ENCODE peak calls at places on chromosomes 16 and 17, in seven cellular contexts. One of them, this sample, is unnamed.

GRCh38 chr17:55726440-55726839 is 3.8 kb upstream of the TMEM100 start:
- DNase-seq in NCI-H2171 treated with DMSO at 0.1 percent for 48 hours: peak
- DNase-seq in activated T-cell treated with anti-CD3 and anti-CD28 coated beads, Interleukin-2, amount 50 U/mL, for 4 hours: no peak
- DNase-seq in pancreas: no peak
- DNase-seq in effector CD4-positive, alpha-beta T cell: no peak
- DNase-seq in HFFc6: peak
- DNase-seq in germinal center: no peak
- DNase-seq in this sample: peak

GRCh38 chr16:85613609-85614337 is 651 bp downstream of the GSE1 start:
- DNase-seq in NCI-H2171 treated with DMSO at 0.1 percent for 48 hours: peak
- DNase-seq in pancreas: peak
- DNase-seq in HFFc6: peak
- DNase-seq in effector CD4-positive, alpha-beta T cell: no peak
- DNase-seq in germinal center: peak
- DNase-seq in activated T-cell treated with anti-CD3 and anti-CD28 coated beads, Interleukin-2, amount 50 U/mL, for 4 hours: no peak
- DNase-seq in this sample: peak

GRCh38 chr17:6639651-6640535 is 618 bp downstream of the KIAA0753 start:
- DNase-seq in germinal center: peak
- DNase-seq in activated T-cell treated with anti-CD3 and anti-CD28 coated beads, Interleukin-2, amount 50 U/mL, for 4 hours: peak
- DNase-seq in pancreas: no peak
- DNase-seq in HFFc6: peak
- DNase-seq in effector CD4-positive, alpha-beta T cell: no peak
- DNase-seq in NCI-H2171 treated with DMSO at 0.1 percent for 48 hours: peak
- DNase-seq in this sample: peak

GRCh38 chr17:79948406-79948917 is 87.2 kb downstream of the TBC1D16 start:
- DNase-seq in effector CD4-positive, alpha-beta T cell: no peak
- DNase-seq in HFFc6: no peak
- DNase-seq in NCI-H2171 treated with DMSO at 0.1 percent for 48 hours: no peak
- DNase-seq in germinal center: no peak
- DNase-seq in pancreas: no peak
- DNase-seq in activated T-cell treated with anti-CD3 and anti-CD28 coated beads, Interleukin-2, amount 50 U/mL, for 4 hours: no peak
- DNase-seq in this sample: no peak

GRCh38 chr17:334974-335481 is 17.6 kb downstream of the RPH3AL start:
- DNase-seq in NCI-H2171 treated with DMSO at 0.1 percent for 48 hours: no peak
- DNase-seq in effector CD4-positive, alpha-beta T cell: no peak
- DNase-seq in pancreas: no peak
- DNase-seq in germinal center: no peak
- DNase-seq in activated T-cell treated with anti-CD3 and anti-CD28 coated beads, Interleukin-2, amount 50 U/mL, for 4 hours: no peak
- DNase-seq in HFFc6: no peak
- DNase-seq in this sample: no peak

GRCh38 chr17:17853811-17854527 is 17.2 kb upstream of the SREBF1 start:
- DNase-seq in pancreas: no peak
- DNase-seq in NCI-H2171 treated with DMSO at 0.1 percent for 48 hours: no peak
- DNase-seq in activated T-cell treated with anti-CD3 and anti-CD28 coated beads, Interleukin-2, amount 50 U/mL, for 4 hours: no peak
- DNase-seq in germinal center: no peak
- DNase-seq in effector CD4-positive, alpha-beta T cell: no peak
- DNase-seq in HFFc6: peak
- DNase-seq in this sample: no peak

GRCh38 chr17:63925615-63926014 is 6.5 kb downstream of the CD79B start:
- DNase-seq in NCI-H2171 treated with DMSO at 0.1 percent for 48 hours: no peak
- DNase-seq in effector CD4-positive, alpha-beta T cell: no peak
- DNase-seq in HFFc6: no peak
- DNase-seq in germinal center: peak
- DNase-seq in pancreas: no peak
- DNase-seq in activated T-cell treated with anti-CD3 and anti-CD28 coated beads, Interleukin-2, amount 50 U/mL, for 4 hours: no peak
- DNase-seq in this sample: no peak

GRCh38 chr16:56672761-56673536 is 3.3 kb downstream of the MT1H start:
- DNase-seq in germinal center: no peak
- DNase-seq in effector CD4-positive, alpha-beta T cell: no peak
- DNase-seq in NCI-H2171 treated with DMSO at 0.1 percent for 48 hours: no peak
- DNase-seq in pancreas: no peak
- DNase-seq in activated T-cell treated with anti-CD3 and anti-CD28 coated beads, Interleukin-2, amount 50 U/mL, for 4 hours: no peak
- DNase-seq in HFFc6: no peak
- DNase-seq in this sample: peak

GRCh38 chr16:87874639-87875472 is 5.5 kb upstream of the SLC7A5 start:
- DNase-seq in effector CD4-positive, alpha-beta T cell: no peak
- DNase-seq in germinal center: no peak
- DNase-seq in activated T-cell treated with anti-CD3 and anti-CD28 coated beads, Interleukin-2, amount 50 U/mL, for 4 hours: peak
- DNase-seq in NCI-H2171 treated with DMSO at 0.1 percent for 48 hours: no peak
- DNase-seq in HFFc6: no peak
- DNase-seq in pancreas: no peak
- DNase-seq in this sample: no peak

GRCh38 chr17:17959520-17960361 is 12.5 kb downstream of the TOM1L2 start:
- DNase-seq in pancreas: no peak
- DNase-seq in NCI-H2171 treated with DMSO at 0.1 percent for 48 hours: no peak
- DNase-seq in germinal center: no peak
- DNase-seq in effector CD4-positive, alpha-beta T cell: no peak
- DNase-seq in HFFc6: peak
- DNase-seq in activated T-cell treated with anti-CD3 and anti-CD28 coated beads, Interleukin-2, amount 50 U/mL, for 4 hours: no peak
- DNase-seq in this sample: no peak

GRCh38 chr17:56478836-56479447 is 114.6 kb upstream of the NOG start:
- DNase-seq in germinal center: peak
- DNase-seq in effector CD4-positive, alpha-beta T cell: no peak
- DNase-seq in pancreas: no peak
- DNase-seq in HFFc6: peak
- DNase-seq in activated T-cell treated with anti-CD3 and anti-CD28 coated beads, Interleukin-2, amount 50 U/mL, for 4 hours: no peak
- DNase-seq in NCI-H2171 treated with DMSO at 0.1 percent for 48 hours: peak
- DNase-seq in this sample: peak

GRCh38 chr17:27975146-27976011 is 67.1 kb upstream of the NLK start:
- DNase-seq in pancreas: peak
- DNase-seq in NCI-H2171 treated with DMSO at 0.1 percent for 48 hours: peak
- DNase-seq in HFFc6: peak
- DNase-seq in activated T-cell treated with anti-CD3 and anti-CD28 coated beads, Interleukin-2, amount 50 U/mL, for 4 hours: no peak
- DNase-seq in effector CD4-positive, alpha-beta T cell: no peak
- DNase-seq in germinal center: no peak
- DNase-seq in this sample: peak

GRCh38 chr16:17238285-17239028 is 232.3 kb downstream of the XYLT1 start:
- DNase-seq in germinal center: no peak
- DNase-seq in activated T-cell treated with anti-CD3 and anti-CD28 coated beads, Interleukin-2, amount 50 U/mL, for 4 hours: no peak
- DNase-seq in effector CD4-positive, alpha-beta T cell: no peak
- DNase-seq in pancreas: no peak
- DNase-seq in NCI-H2171 treated with DMSO at 0.1 percent for 48 hours: no peak
- DNase-seq in HFFc6: no peak
- DNase-seq in this sample: no peak

GRCh38 chr16:73095885-73096341 is 48.0 kb upstream of the ZFHX3 start:
- DNase-seq in NCI-H2171 treated with DMSO at 0.1 percent for 48 hours: peak
- DNase-seq in effector CD4-positive, alpha-beta T cell: no peak
- DNase-seq in germinal center: no peak
- DNase-seq in HFFc6: no peak
- DNase-seq in pancreas: no peak
- DNase-seq in activated T-cell treated with anti-CD3 and anti-CD28 coated beads, Interleukin-2, amount 50 U/mL, for 4 hours: no peak
- DNase-seq in this sample: no peak

GRCh38 chr16:78770353-78771091 is 671.1 kb downstream of the WWOX start:
- DNase-seq in NCI-H2171 treated with DMSO at 0.1 percent for 48 hours: peak
- DNase-seq in HFFc6: no peak
- DNase-seq in activated T-cell treated with anti-CD3 and anti-CD28 coated beads, Interleukin-2, amount 50 U/mL, for 4 hours: peak
- DNase-seq in effector CD4-positive, alpha-beta T cell: peak
- DNase-seq in germinal center: peak
- DNase-seq in pancreas: peak
- DNase-seq in this sample: peak

GRCh38 chr17:45388604-45389325 is 43.9 kb downstream of the ARHGAP27 start:
- DNase-seq in pancreas: no peak
- DNase-seq in activated T-cell treated with anti-CD3 and anti-CD28 coated beads, Interleukin-2, amount 50 U/mL, for 4 hours: no peak
- DNase-seq in HFFc6: peak
- DNase-seq in effector CD4-positive, alpha-beta T cell: no peak
- DNase-seq in germinal center: no peak
- DNase-seq in NCI-H2171 treated with DMSO at 0.1 percent for 48 hours: no peak
- DNase-seq in this sample: no peak

GRCh38 chr17:41588126-41588810 is 1.6 kb upstream of the KRT14 start:
- DNase-seq in HFFc6: no peak
- DNase-seq in NCI-H2171 treated with DMSO at 0.1 percent for 48 hours: no peak
- DNase-seq in pancreas: no peak
- DNase-seq in effector CD4-positive, alpha-beta T cell: no peak
- DNase-seq in activated T-cell treated with anti-CD3 and anti-CD28 coated beads, Interleukin-2, amount 50 U/mL, for 4 hours: no peak
- DNase-seq in germinal center: no peak
- DNase-seq in this sample: no peak

GRCh38 chr16:74623846-74624245 is 16.9 kb upstream of the GLG1 start:
- DNase-seq in HFFc6: no peak
- DNase-seq in NCI-H2171 treated with DMSO at 0.1 percent for 48 hours: no peak
- DNase-seq in activated T-cell treated with anti-CD3 and anti-CD28 coated beads, Interleukin-2, amount 50 U/mL, for 4 hours: no peak
- DNase-seq in effector CD4-positive, alpha-beta T cell: no peak
- DNase-seq in pancreas: no peak
- DNase-seq in germinal center: no peak
- DNase-seq in this sample: no peak

This sample was measured in DMS53.